ENCODE peak calls at places on chromosomes 13 and 19, in six cellular contexts. A, Y, B, D, O and Z are unnamed samples.

GRCh38 chr19:42129399-42130253 is 2.6 kb downstream of the POU2F2 start:
- DNase-seq in Y (peak), B (no peak), O (peak), A (peak), D (no peak), Z (no peak)

GRCh38 chr19:32870154-32870573 is 597 bp upstream of the SLC7A9 start:
- DNase-seq in B (no peak), O (no peak), Y (no peak), D (no peak), A (no peak), Z (no peak)

GRCh38 chr19:38800577-38801347 is 11.8 kb downstream of the LGALS7B start:
- DNase-seq in B (no peak), O (no peak), Y (no peak), D (no peak), A (no peak), Z (no peak)

GRCh38 chr19:46192990-46193650 is 36.4 kb upstream of the IGFL1 start:
- DNase-seq in Y (no peak), O (peak), A (peak), B (no peak), D (no peak), Z (no peak)

GRCh38 chr13:94369862-94370491 is 109.5 kb downstream of the DCT start:
- DNase-seq in D (no peak), B (no peak), Y (no peak), A (no peak), O (no peak), Z (no peak)

GRCh38 chr19:11435833-11436313 is 438 bp downstream of the PRKCSH start:
- DNase-seq in D (no peak), B (no peak), A (peak), Y (no peak), O (peak), Z (peak)

GRCh38 chr19:504634-505033 is 2.7 kb upstream of the TPGS1 start:
- DNase-seq in Y (no peak), D (no peak), B (no peak), O (no peak), A (no peak), Z (no peak)

GRCh38 chr19:6772028-6772865 is at the start of gene VAV1:
- DNase-seq in A (peak), B (no peak), O (no peak), Y (peak), D (peak), Z (no peak)

GRCh38 chr13:39347926-39348901 is 254.8 kb downstream of the LHFPL6 start:
- DNase-seq in O (peak), B (no peak), A (no peak), D (no peak), Y (no peak), Z (no peak)

GRCh38 chr13:44198826-44199225 is 174.8 kb upstream of the SERP2 start:
- DNase-seq in O (peak), B (no peak), D (no peak), A (no peak), Y (no peak), Z (no peak)

GRCh38 chr19:36054733-36055686 is at the start of gene WDR62:
- DNase-seq in A (peak), Y (peak), B (peak), D (peak), O (peak), Z (peak)

GRCh38 chr19:45340232-45340898 is at the start of gene KLC3:
- DNase-seq in D (no peak), B (no peak), A (no peak), Y (peak), O (no peak), Z (no peak)

GRCh38 chr19:16447015-16447384 is 24.8 kb downstream of the EPS15L1 start:
- DNase-seq in Y (peak), D (no peak), O (peak), A (peak), B (no peak), Z (no peak)

GRCh38 chr13:75549262-75550158 is at the start of gene UCHL3:
- DNase-seq in A (peak), O (peak), B (peak), Y (peak), D (peak), Z (peak)

GRCh38 chr13:19713186-19713965 is 69.4 kb downstream of the PSPC1 start:
- DNase-seq in D (no peak), Y (no peak), A (peak), O (peak), B (no peak), Z (no peak)

GRCh38 chr19:610801-611505 is 21.3 kb downstream of the HCN2 start:
- DNase-seq in D (peak), O (peak), Y (peak), B (peak), A (peak), Z (peak)

GRCh38 chr19:35869327-35870123 is 1.2 kb downstream of the APLP1 start:
- DNase-seq in Y (peak), A (peak), O (peak), B (peak), D (peak), Z (no peak)

GRCh38 chr19:42284066-42284501 is 15.0 kb downstream of the CIC start:
- DNase-seq in Y (peak), A (peak), B (peak), D (peak), O (peak), Z (peak)

GRCh38 chr13:113864303-113864890 is 521 bp upstream of the GAS6 start:
- DNase-seq in B (no peak), O (no peak), Y (no peak), A (no peak), D (no peak), Z (no peak)

GRCh38 chr19:18274776-18275356 is 614 bp upstream of the IQCN start:
- DNase-seq in D (no peak), A (no peak), B (peak), O (peak), Y (no peak), Z (no peak)

GRCh38 chr19:15717781-15718180 is 10.0 kb upstream of the OR10H2 start:
- DNase-seq in B (no peak), O (no peak), Y (no peak), A (no peak), D (no peak), Z (no peak)

GRCh38 chr13:30111810-30112209 is 195.5 kb downstream of the KATNAL1 start:
- DNase-seq in B (no peak), Y (peak), A (peak), D (no peak), O (no peak), Z (no peak)